ENCODE peak calls at places on chromosomes 5 and 9, in six cellular contexts. M, N, X, P, H and G are unnamed samples.

GRCh38 chr9:34513567-34514214 is 9.1 kb downstream of the ENHO start:
- DNase-seq in P (no peak), X (peak; percentile 55), M (no peak), N (no peak), H (peak; percentile 38), G (no peak)

GRCh38 chr9:96859461-96860198 is 5.3 kb upstream of the ZNF782 start:
- DNase-seq in M (no peak), P (no peak), X (no peak), H (no peak), N (no peak), G (no peak)

GRCh38 chr5:32071351-32071944 is 102.7 kb downstream of the GOLPH3 start:
- DNase-seq in M (no peak), N (no peak), X (peak; percentile 83), P (no peak), H (no peak), G (peak; percentile 39)

GRCh38 chr9:209143-209758 is 5.4 kb upstream of the DOCK8 start:
- DNase-seq in H (no peak), P (no peak), X (no peak), N (no peak), M (no peak), G (no peak)

GRCh38 chr5:62521319-62521718 is 57.3 kb upstream of the LRRC70 start:
- DNase-seq in X (no peak), M (no peak), H (no peak), P (no peak), N (no peak), G (no peak)

GRCh38 chr5:125410501-125411162 is 664.2 kb upstream of the ZNF608 start:
- DNase-seq in N (no peak), H (no peak), M (no peak), P (no peak), X (no peak), G (no peak)

GRCh38 chr5:151459680-151460079 is 12.3 kb downstream of the SLC36A1 start:
- DNase-seq in H (no peak), N (no peak), M (no peak), X (no peak), P (no peak), G (no peak)

GRCh38 chr9:117314021-117314420 is 100.8 kb downstream of the ASTN2 start:
- DNase-seq in X (no peak), N (no peak), H (no peak), M (no peak), P (no peak), G (no peak)

GRCh38 chr9:23464275-23464674 is 361.8 kb downstream of the ELAVL2 start:
- DNase-seq in X (no peak), M (no peak), P (no peak), N (no peak), H (no peak), G (no peak)

GRCh38 chr9:6049798-6050197 is 34.4 kb upstream of the RANBP6 start:
- DNase-seq in M (no peak), X (no peak), H (no peak), P (no peak), N (no peak), G (no peak)

GRCh38 chr9:129703667-129704355 is 38.4 kb downstream of the PRRX2 start:
- DNase-seq in M (peak; percentile 35), X (peak; percentile 82), N (no peak), H (no peak), P (no peak), G (peak; percentile 68)

GRCh38 chr5:108788142-108788541 is 40.4 kb downstream of the FER start:
- DNase-seq in M (no peak), N (no peak), X (peak; percentile 90), H (peak; percentile 83), P (peak; percentile 81), G (peak; percentile 33)

GRCh38 chr9:90645721-90646120 is 3.1 kb upstream of the DIRAS2 start:
- DNase-seq in P (no peak), M (no peak), N (no peak), X (no peak), H (no peak), G (no peak)

GRCh38 chr9:85884236-85884635 is 56.7 kb upstream of the NAA35 start:
- DNase-seq in N (no peak), P (no peak), H (no peak), M (no peak), X (no peak), G (no peak)

GRCh38 chr5:139246394-139246793 is 47.1 kb upstream of the MATR3 start:
- DNase-seq in H (no peak), P (no peak), N (no peak), M (no peak), X (no peak), G (no peak)

GRCh38 chr5:6408260-6408596 is 29.9 kb upstream of the MED10 start:
- DNase-seq in X (no peak), H (no peak), M (no peak), N (no peak), P (no peak), G (no peak)

DNA sequence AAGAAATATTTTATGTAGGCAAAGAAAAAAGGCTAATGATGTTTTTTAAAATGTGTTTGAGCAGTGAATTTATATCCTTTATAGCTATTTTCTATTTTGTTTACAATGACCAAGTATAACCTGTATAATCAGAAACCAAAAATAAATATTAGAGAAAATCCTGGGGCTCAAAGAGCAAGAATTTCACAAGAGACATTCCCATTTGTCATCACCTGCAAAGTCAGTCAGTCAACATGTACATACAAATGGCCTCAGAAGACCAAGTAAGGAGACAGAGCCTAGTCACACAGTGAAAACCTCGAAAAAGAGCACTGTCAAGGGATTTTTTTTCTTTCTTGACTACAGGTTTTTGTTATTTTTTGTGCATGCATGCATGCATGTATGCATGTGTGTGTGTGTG is 231.4 kb downstream of the GLIS3 start:
- DNase-seq in X (no peak), N (no peak), M (no peak), P (no peak), H (no peak), G (no peak)
- TF ChIP-seq POLR2A in X (no peak), N (no peak), M (no peak), P (no peak), H (no peak), G (no peak)

GRCh38 chr9:125890793-125891192 is 143.6 kb downstream of the PBX3 start:
- DNase-seq in N (no peak), X (no peak), M (no peak), H (no peak), P (no peak), G (no peak)
- H3K4me1 ChIP-seq in N (no peaks in the 10 kb centered on the region), X (peaks cover 88% of the 10 kb centered on the region), M (no peaks in the 10 kb centered on the region), H (peaks cover 22% of the 10 kb centered on the region), P (peaks cover 8% of the 10 kb centered on the region), G (no peaks in the 10 kb centered on the region)

GRCh38 chr5:132742158-132742557 is 4.8 kb upstream of the KIF3A start:
- DNase-seq in H (no peak), P (no peak), N (no peak), X (no peak), M (no peak), G (no peak)

GRCh38 chr5:132747064-132747692 is at the start of gene CCNI2:
- DNase-seq in H (peak; percentile 66), X (no peak), N (peak; percentile 84), M (no peak), P (no peak), G (no peak)

GRCh38 chr5:132742626-132743025 is 4.6 kb upstream of the CCNI2 start:
- DNase-seq in H (no peak), N (no peak), P (no peak), X (no peak), M (no peak), G (no peak)

GRCh38 chr5:132746592-132747063 is 598 bp upstream of the CCNI2 start:
- DNase-seq in H (peak; percentile 54), X (no peak), P (no peak), M (no peak), N (no peak), G (no peak)

GRCh38 chr5:132744659-132745058 is 2.6 kb upstream of the CCNI2 start:
- DNase-seq in M (no peak), X (no peak), P (no peak), H (no peak), N (no peak), G (no peak)
- H3K9me3 ChIP-seq in M (no peaks in the 10 kb centered on the region), X (no peaks in the 10 kb centered on the region), P (no peaks in the 10 kb centered on the region), H (no peaks in the 10 kb centered on the region), N (no peaks in the 10 kb centered on the region), G (no peaks in the 10 kb centered on the region)

GRCh38 chr9:71768388-71769174 is at the start of gene CEMIP2:
- DNase-seq in H (peak; percentile 93), P (peak; percentile 92), M (peak; percentile 88), N (peak; percentile 95), X (peak; percentile 95), G (peak; percentile 88)
- TF ChIP-seq POLR2A in H (no peak), P (peak; percentile 95), M (peak; percentile 91), N (peak; percentile 92), X (peak; percentile 91), G (peak; percentile 90)

GRCh38 chr5:149427374-149427773 is 48.3 kb upstream of the IL17B start:
- DNase-seq in N (no peak), X (no peak), P (no peak), M (no peak), H (no peak), G (no peak)
- H3K4me1 ChIP-seq in N (no peaks in the 10 kb centered on the region), X (peaks cover 29% of the 10 kb centered on the region), P (peaks cover 37% of the 10 kb centered on the region), M (peaks cover 22% of the 10 kb centered on the region), H (peaks cover 34% of the 10 kb centered on the region), G (peaks cover 9% of the 10 kb centered on the region)

DNA sequence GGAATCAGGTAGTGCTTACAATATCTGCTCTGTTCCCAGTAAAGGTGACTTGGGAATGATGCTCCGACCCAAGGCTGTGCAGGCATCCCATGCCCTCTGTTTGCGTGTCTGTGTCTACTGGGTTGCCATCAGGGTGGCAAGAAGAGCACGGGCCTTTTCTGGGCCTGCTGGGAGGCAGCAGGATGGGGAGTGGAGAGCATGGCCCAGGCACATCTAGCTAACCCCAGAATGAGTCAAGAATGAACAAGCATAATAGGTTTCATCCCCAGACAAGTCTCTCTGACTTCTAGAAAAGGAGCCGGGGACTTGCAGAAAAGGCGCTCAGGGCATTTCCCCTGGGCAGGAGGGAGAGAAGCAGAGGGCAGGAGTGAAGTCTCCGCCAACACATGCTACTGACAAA is 260.4 kb downstream of the IRX1 start:
- DNase-seq in P (no peak), M (no peak), N (no peak), H (no peak), X (no peak), G (no peak)
- H3K9me3 ChIP-seq in P (no peaks in the 10 kb centered on the region), M (no peaks in the 10 kb centered on the region), N (no peaks in the 10 kb centered on the region), H (no peaks in the 10 kb centered on the region), X (no peaks in the 10 kb centered on the region), G (no peaks in the 10 kb centered on the region)

DNA sequence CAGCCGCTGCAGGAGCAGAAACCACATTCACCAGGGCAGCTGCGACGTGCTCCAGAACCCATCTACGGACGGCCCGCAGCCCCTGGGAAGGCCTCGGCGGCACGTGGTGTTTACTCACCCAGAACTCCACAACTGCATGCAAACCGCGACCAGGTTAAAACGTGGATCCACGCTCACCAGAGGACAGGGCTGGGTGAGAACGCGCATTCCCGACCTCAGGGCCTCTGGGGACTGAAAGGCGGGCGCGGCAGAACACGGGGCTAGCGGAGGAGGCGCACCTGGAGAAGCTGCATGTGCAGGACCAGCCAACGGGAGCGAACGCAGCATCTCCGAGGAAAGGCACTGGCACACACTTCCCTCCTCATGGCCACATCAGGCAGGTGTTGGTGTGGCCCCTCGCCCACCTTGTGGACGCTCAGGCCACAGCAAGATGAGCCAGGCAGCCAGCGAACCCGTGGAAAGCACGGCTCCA is 24.0 kb upstream of the CAMSAP1 start:
- DNase-seq in H (no peak), X (no peak), P (no peak), N (no peak), M (no peak), G (no peak)
- TF ChIP-seq POLR2A in H (no peak), X (no peak), P (no peak), N (no peak), M (no peak), G (no peak)